ENCODE peak calls at places on chromosomes 5 and 9, in five cellular contexts. L is stimulated activated naive CD8-positive, alpha-beta T cell treated with anti-CD3 and anti-CD28 coated beads, Interleukin-15, amount 100 ng/mL, for 72 hours; T is naive thymus-derived CD8-positive, alpha-beta T cell; X is activated T-cell treated with anti-CD3 and anti-CD28 coated beads, Interleukin-2, amount 50 U/mL, for 72 hours; F is foreskin keratinocyte. H is an unnamed sample.

GRCh38 chr9:18352716-18353115 is 121.2 kb upstream of the ADAMTSL1 start:
- DNase-seq in F (no peak), L (no peak), X (no peak), T (no peak), H (no peak)

GRCh38 chr9:22211588-22212360 is 202.7 kb upstream of the CDKN2B start:
- DNase-seq in F (peak; percentile 95), X (no peak), L (no peak), T (no peak), H (no peak)

GRCh38 chr5:39072915-39073758 is 1.1 kb downstream of the RICTOR start:
- DNase-seq in T (peak; percentile 32), X (peak; percentile 81), F (peak; percentile 50), L (no peak), H (peak; percentile 35)

GRCh38 chr9:5518061-5518936 is 8.0 kb downstream of the PDCD1LG2 start:
- DNase-seq in X (no peak), F (no peak), T (no peak), L (no peak), H (peak; percentile 25)

GRCh38 chr9:78298046-78298511 is 1.2 kb downstream of the PSAT1 start:
- DNase-seq in X (peak; percentile 11), F (no peak), T (no peak), L (no peak), H (peak; percentile 22)

GRCh38 chr5:151470440-151470839 is 23.0 kb downstream of the SLC36A1 start:
- DNase-seq in T (no peak), F (no peak), L (no peak), X (no peak), H (no peak)

GRCh38 chr5:67283988-67284457 is 87.4 kb upstream of the CD180 start:
- DNase-seq in L (no peak), F (no peak), T (no peak), X (no peak), H (no peak)

GRCh38 chr9:137703842-137704508 is 85.2 kb downstream of the EHMT1 start:
- DNase-seq in X (no peak), T (no peak), L (no peak), F (no peak), H (no peak)

GRCh38 chr5:60526336-60526875 is 173.6 kb downstream of the DEPDC1B start:
- DNase-seq in F (no peak), T (no peak), L (no peak), X (no peak), H (no peak)

GRCh38 chr5:142317673-142318261 is 7.1 kb downstream of the SPRY4 start:
- DNase-seq in F (no peak), T (no peak), L (no peak), X (no peak), H (no peak)

GRCh38 chr9:86126998-86127972 is 27.9 kb upstream of the GOLM1 start:
- DNase-seq in X (no peak), L (no peak), T (no peak), F (peak; percentile 78), H (no peak)

GRCh38 chr5:56375011-56375410 is 141.9 kb upstream of the ANKRD55 start:
- DNase-seq in X (no peak), L (no peak), T (no peak), F (no peak), H (no peak)

GRCh38 chr5:81789033-81789432 is 38.1 kb upstream of the SSBP2 start:
- DNase-seq in L (no peak), F (peak; percentile 44), T (no peak), X (no peak), H (no peak)

GRCh38 chr9:76537150-76537646 is 78.2 kb downstream of the GCNT1 start:
- DNase-seq in L (no peak), T (no peak), F (no peak), X (no peak), H (no peak)

GRCh38 chr9:134190232-134191121 is 26.1 kb upstream of the RNU6ATAC start:
- DNase-seq in L (no peak), T (no peak), F (no peak), X (no peak), H (no peak)

GRCh38 chr9:6218099-6218502 is 2.5 kb downstream of the IL33 start:
- DNase-seq in F (peak; percentile 49), T (no peak), L (no peak), X (no peak), H (no peak)

GRCh38 chr9:103335461-103335860 is 340.3 kb downstream of the CYLC2 start:
- DNase-seq in T (no peak), F (no peak), L (no peak), X (no peak), H (no peak)

GRCh38 chr9:136944094-136944518 is 432 bp downstream of the FBXW5 start:
- DNase-seq in F (peak; percentile 13), L (peak; percentile 69), X (no peak), T (no peak), H (peak; percentile 88)

GRCh38 chr5:83785176-83785668 is 64.6 kb upstream of the HAPLN1 start:
- DNase-seq in T (no peak), L (no peak), X (no peak), F (no peak), H (no peak)

GRCh38 chr9:106964329-106964728 is 101.4 kb downstream of the ZNF462 start:
- DNase-seq in T (no peak), F (no peak), L (no peak), X (peak; percentile 4), H (no peak)

GRCh38 chr5:138884094-138884493 is 9.0 kb upstream of the LRRTM2 start:
- DNase-seq in L (no peak), T (no peak), X (no peak), F (no peak), H (no peak)

GRCh38 chr5:173396311-173396993 is 68.2 kb upstream of the STC2 start:
- DNase-seq in X (no peak), L (no peak), T (no peak), F (no peak), H (no peak)

GRCh38 chr5:93899026-93899600 is 157.7 kb upstream of the POU5F2 start:
- DNase-seq in T (no peak), L (no peak), F (peak; percentile 8), X (no peak), H (no peak)

GRCh38 chr5:138832218-138832617 is 42.9 kb downstream of the LRRTM2 start:
- DNase-seq in L (no peak), T (no peak), X (no peak), F (no peak), H (no peak)

GRCh38 chr9:116156621-116157314 is 3.2 kb downstream of the PAPPA start:
- DNase-seq in T (no peak), X (no peak), L (no peak), F (no peak), H (no peak)

GRCh38 chr5:136200761-136201160 is 7.8 kb upstream of the SMIM32 start:
- DNase-seq in L (no peak), F (no peak), T (no peak), X (no peak), H (no peak)